ENCODE peak calls at places on chromosomes 6 and 20, in four cellular contexts. X, Q, V and F are unnamed samples.

GRCh38 chr6:26032387-26033131 is 54.7 kb upstream of the HFE start:
- DNase-seq in X (no peak), Q (no peak), V (peak), F (no peak)

GRCh38 chr20:51172558-51173428 is 149.9 kb upstream of the KCNG1 start:
- DNase-seq in X (no peak), Q (no peak), V (no peak), F (no peak)

GRCh38 chr20:41228858-41229257 is 88.7 kb downstream of the ZHX3 start:
- DNase-seq in X (no peak), V (no peak), Q (no peak), F (no peak)

GRCh38 chr20:34705383-34706021 is 1.4 kb downstream of the TP53INP2 start:
- DNase-seq in Q (no peak), X (no peak), V (no peak), F (no peak)

GRCh38 chr6:10397756-10398438 is 17.0 kb downstream of the TFAP2A start:
- DNase-seq in Q (no peak), X (no peak), V (no peak), F (no peak)

GRCh38 chr6:17610835-17611234 is 10.7 kb downstream of the FAM8A1 start:
- DNase-seq in Q (no peak), X (no peak), V (no peak), F (no peak)

GRCh38 chr6:24357336-24358218 is at the start of gene DCDC2:
- DNase-seq in Q (no peak), X (peak), V (peak), F (no peak)

GRCh38 chr20:41418031-41418430 is 51.4 kb upstream of the EMILIN3 start:
- DNase-seq in V (no peak), X (no peak), Q (no peak), F (no peak)

GRCh38 chr20:39789411-39789810 is 827.3 kb downstream of the DHX35 start:
- DNase-seq in X (no peak), Q (no peak), V (peak), F (no peak)

GRCh38 chr6:146785001-146785585 is 186.3 kb downstream of the ADGB start:
- DNase-seq in Q (no peak), X (no peak), V (peak), F (peak)

GRCh38 chr6:156774872-156775405 is 2.2 kb upstream of the ARID1B start:
- DNase-seq in X (no peak), V (no peak), Q (no peak), F (no peak)

GRCh38 chr6:86205980-86206379 is 563.3 kb upstream of the SYNCRIP start:
- DNase-seq in Q (no peak), X (no peak), V (no peak), F (no peak)

GRCh38 chr6:27867051-27867940 is 44.9 kb downstream of the OR2B2 start:
- DNase-seq in Q (no peak), X (peak), V (peak), F (peak)

GRCh38 chr20:16816192-16816591 is 68.0 kb downstream of the OTOR start:
- DNase-seq in V (no peak), Q (no peak), X (no peak), F (no peak)

GRCh38 chr6:26331809-26332226 is 33.2 kb upstream of the BTN3A2 start:
- DNase-seq in V (peak), Q (no peak), X (no peak), F (no peak)

GRCh38 chr20:18006684-18007083 is 37.9 kb downstream of the MGME1 start:
- DNase-seq in V (no peak), Q (no peak), X (no peak), F (no peak)

GRCh38 chr6:106913111-106913510 is 61.4 kb downstream of the CD24 start:
- DNase-seq in V (no peak), Q (no peak), X (no peak), F (no peak)

GRCh38 chr20:50015993-50016770 is 33.4 kb downstream of the SNAI1 start:
- DNase-seq in V (no peak), X (peak), Q (no peak), F (no peak)

GRCh38 chr20:64279826-64280459 is 24.4 kb downstream of the PCMTD2 start:
- DNase-seq in Q (no peak), V (no peak), X (no peak), F (no peak)
- TF ChIP-seq CTCF in Q (no peak), V (no peak), X (no peak), F (no peak)

DNA sequence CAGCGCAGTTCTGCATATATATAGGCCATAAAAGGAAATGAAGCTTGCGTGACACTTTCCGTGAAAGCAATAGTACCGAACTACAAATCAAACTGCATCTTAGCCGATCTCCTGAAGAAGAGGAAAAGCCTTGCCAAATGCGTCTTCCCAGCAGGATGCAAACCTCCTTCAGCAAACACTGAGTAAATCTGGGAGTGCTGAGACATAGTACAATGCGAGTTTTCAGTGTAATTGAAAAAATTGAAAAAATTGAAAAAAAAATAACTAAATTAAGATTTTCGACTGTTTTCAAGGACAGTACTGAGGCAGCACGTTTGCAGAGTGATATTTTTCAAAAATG is 13.4 kb downstream of the RPP21 start:
- DNase-seq in V (no peak), Q (no peak), X (no peak), F (no peak)
- H3K4me3 ChIP-seq in V (no peak), Q (peak), X (peak), F (no peak)

GRCh38 chr20:58109918-58110635 is 118.4 kb downstream of the ANKRD60 start:
- DNase-seq in V (no peak), X (no peak), Q (no peak), F (no peak)
- TF ChIP-seq CTCF in V (no peak), X (no peak), Q (no peak), F (no peak)

GRCh38 chr6:37777272-37777736 is 42.2 kb upstream of the ZFAND3 start:
- DNase-seq in X (no peak), Q (no peak), V (peak), F (peak)
- H3K4me3 ChIP-seq in X (no peak), Q (no peak), V (no peak), F (no peak)

GRCh38 chr6:152893187-152893586 is 89.7 kb downstream of the FBXO5 start:
- DNase-seq in Q (no peak), X (no peak), V (no peak), F (no peak)

DNA sequence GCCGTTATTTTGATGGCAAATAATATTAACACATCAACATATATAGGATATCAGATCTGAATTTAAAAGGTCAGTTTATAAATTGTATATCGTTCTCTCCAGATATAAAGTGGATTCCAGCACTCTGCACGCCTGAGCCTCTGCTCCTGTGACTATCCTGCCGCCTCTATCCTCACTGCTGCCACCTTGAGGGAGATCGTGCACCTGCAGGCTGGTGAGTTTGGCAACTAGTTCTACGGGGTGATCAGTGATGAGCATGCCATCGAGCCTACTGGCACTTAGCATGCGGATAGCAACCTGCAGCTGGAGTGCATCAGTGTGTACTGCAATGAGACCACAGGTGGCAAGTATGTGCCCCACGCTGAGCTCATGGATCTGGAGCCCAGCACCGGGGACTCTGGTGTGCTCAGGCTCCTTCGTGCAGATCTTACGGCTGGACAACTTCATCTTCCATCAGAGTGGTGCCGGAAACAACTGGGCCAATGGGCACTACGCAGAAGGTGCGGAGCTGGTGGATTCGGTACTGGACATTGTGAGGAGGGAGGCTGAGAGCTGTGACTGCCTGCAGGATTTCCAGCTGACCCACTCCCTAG is 84.9 kb downstream of the FBXO5 start:
- DNase-seq in X (peak), V (peak), Q (peak), F (peak)
- TF ChIP-seq CTCF in X (peak), V (peak), Q (peak), F (peak)

GRCh38 chr6:155461636-155462035 is 6.0 kb upstream of the NOX3 start:
- DNase-seq in X (no peak), Q (no peak), V (no peak), F (no peak)

GRCh38 chr6:155466546-155466945 is 10.9 kb upstream of the NOX3 start:
- DNase-seq in V (no peak), Q (no peak), X (no peak), F (no peak)
- H3K4me3 ChIP-seq in V (no peak), Q (no peak), X (no peak), F (no peak)

DNA sequence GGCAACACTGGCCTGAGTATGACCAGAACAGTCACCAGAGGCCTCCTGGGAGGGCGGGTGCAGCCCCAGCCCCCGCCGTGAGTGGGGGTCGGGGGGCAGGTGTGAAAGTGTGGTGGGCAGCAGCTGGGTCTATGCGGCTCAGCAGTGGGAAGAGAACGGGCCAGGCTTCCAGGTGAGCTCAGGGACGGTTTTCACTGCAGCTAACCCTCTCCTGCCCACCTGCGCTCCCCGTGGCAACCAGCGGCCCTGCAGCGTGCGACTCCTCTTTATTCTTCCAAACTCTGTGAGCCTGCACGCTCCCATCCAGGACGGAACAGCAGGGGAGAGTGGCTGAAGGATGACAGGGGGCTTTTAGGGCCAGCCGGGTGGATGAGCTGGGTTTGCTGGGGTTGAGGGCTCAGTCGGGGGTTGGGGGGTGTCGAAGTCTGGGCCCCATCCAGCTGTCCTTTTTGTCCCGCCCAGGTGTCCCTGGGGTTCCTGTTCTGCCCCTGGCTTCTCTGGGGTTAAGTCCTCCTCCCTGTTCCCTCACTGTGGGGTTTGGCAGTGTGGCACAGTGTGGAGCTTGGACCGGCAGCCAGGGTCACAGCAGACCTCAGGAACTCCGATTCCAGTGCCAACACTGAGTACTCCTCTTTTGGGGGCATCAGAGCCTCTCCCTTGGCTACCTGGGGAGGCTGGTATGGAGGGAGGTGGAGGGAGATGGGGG is 859 bp upstream of the BIRC7 start:
- DNase-seq in X (no peak), Q (no peak), V (peak), F (no peak)
- TF ChIP-seq CTCF in X (peak), Q (peak), V (peak), F (peak)

GRCh38 chr20:13008761-13009681 is at the start of gene SPTLC3:
- DNase-seq in Q (peak), V (no peak), X (peak), F (no peak)
- H3K4me3 ChIP-seq in Q (peak), V (no peak), X (peak), F (no peak)

DNA sequence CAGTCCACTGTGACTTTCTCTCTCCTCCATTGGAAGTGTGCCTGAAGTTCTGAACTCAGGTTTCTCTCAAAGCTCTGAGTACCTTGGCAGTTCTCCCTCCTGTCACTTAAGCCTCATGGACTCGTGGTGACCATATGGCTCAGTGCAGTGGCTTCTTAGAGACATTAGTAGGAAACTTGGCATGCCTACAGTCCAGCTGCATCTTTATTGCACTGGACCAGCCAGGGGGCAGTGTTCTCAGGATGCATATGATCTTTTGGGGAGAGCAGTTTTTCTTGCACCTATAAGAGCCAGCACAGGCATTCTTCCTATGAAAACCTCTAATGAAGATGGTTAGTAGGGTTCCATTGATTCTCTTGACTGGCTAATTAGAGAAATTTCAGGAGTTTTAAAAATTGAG is 47.5 kb upstream of the KCNK16 start:
- DNase-seq in X (no peak), V (no peak), Q (no peak), F (no peak)
- TF ChIP-seq CTCF in X (no peak), V (no peak), Q (no peak), F (no peak)

DNA sequence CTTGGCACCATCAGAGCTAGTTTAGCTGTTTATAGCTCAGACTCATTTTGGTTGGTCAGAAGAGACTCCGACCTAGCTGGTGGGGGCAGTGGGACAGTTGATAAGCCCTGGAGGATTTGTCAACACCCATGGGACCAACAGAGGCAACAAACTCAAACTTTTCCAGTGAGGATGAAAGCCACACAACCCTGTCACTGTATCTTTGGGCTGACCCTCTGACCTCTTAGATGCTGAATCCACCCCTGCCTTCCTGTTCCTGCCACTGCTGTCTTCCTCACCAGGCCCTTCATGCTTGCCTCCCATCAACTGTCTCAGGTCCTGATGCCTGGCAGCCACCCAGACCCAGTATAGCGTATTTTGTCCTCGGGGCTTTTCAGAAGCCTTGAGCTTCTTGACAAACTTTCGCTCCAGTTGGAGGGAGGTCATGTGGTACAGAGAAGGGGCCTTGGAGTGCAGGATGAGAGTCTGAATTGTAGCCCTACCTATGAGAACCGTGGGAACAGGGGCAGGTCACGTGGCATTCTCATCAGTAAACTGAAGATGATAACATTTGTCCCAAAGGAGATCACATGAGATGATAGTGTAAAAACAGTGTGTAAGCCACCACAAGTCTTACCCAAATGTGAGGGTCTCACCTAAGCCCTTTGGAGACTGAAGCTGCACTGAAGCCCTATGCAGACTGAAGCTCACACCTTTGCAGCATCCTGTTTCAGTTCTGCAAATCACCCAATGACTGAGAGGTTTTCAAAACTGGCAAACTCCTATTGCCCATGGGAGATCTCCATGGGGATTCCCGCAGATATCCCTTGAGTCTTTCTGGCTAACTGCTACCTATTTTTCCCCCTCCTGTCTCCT is 72.0 kb upstream of the F13A1 start:
- DNase-seq in Q (no peak), V (peak), X (no peak), F (peak)
- H3K4me3 ChIP-seq in Q (no peak), V (peak), X (no peak), F (no peak)